ENCODE peak calls at places on chromosomes 12 and 14, in ten cellular contexts. W, N, K, G, I, M, X, H, J and S are unnamed samples. For H3K4me1, the result is how much of the 10 kb centered on the place peaks cover.

GRCh38 chr12:24479131-24479530 is 469.8 kb downstream of the BCAT1 start:
- DNase-seq in X (no peak), N (no peak), J (no peak), I (no peak), W (no peak), H (no peak), K (no peak), M (no peak), G (no peak), S (no peak)

GRCh38 chr12:16523570-16524331 is 82.2 kb downstream of the LMO3 start:
- DNase-seq in N (no peak), I (no peak), M (no peak), K (no peak), X (no peak), W (no peak), J (no peak), G (no peak), H (no peak), S (no peak)

GRCh38 chr12:130846386-130846785 is 7.3 kb upstream of the STX2 start:
- DNase-seq in K (no peak), W (no peak), H (no peak), G (no peak), N (no peak), M (no peak), J (no peak), I (no peak), X (no peak), S (no peak)

GRCh38 chr14:77064535-77065178 is 33.4 kb upstream of the CIPC start:
- DNase-seq in W (no peak), H (no peak), K (no peak), J (no peak), M (no peak), I (no peak), N (no peak), X (no peak), G (no peak), S (no peak)

GRCh38 chr14:77258566-77258965 is 12.4 kb downstream of the NGB start:
- DNase-seq in I (no peak), J (no peak), K (no peak), W (no peak), G (no peak), X (no peak), M (no peak), H (no peak), N (no peak), S (no peak)

GRCh38 chr12:131053567-131053966 is 99.9 kb downstream of the ADGRD1 start:
- DNase-seq in W (no peak), H (no peak), J (peak), G (no peak), M (no peak), X (no peak), I (no peak), K (no peak), N (no peak), S (no peak)

GRCh38 chr14:23219075-23219474 is 18.7 kb upstream of the RNF212B start:
- DNase-seq in G (no peak), W (no peak), I (no peak), J (no peak), M (no peak), N (no peak), X (no peak), K (no peak), H (no peak), S (no peak)

GRCh38 chr14:37167151-37168047 is 5.0 kb downstream of the SLC25A21 start:
- DNase-seq in J (no peak), I (no peak), G (no peak), K (no peak), N (no peak), X (no peak), W (no peak), M (no peak), H (no peak), S (no peak)

GRCh38 chr14:69880051-69880487 is 853 bp downstream of the SMOC1 start:
- DNase-seq in H (no peak), G (no peak), N (no peak), W (no peak), I (no peak), X (no peak), J (no peak), K (no peak), M (no peak), S (no peak)

GRCh38 chr12:45268672-45269406 is 52.9 kb downstream of the ANO6 start:
- DNase-seq in G (no peak), H (peak), I (peak), K (peak), J (peak), W (peak), M (peak), N (no peak), X (no peak), S (peak)

GRCh38 chr12:110349521-110350151 is 53.9 kb downstream of the ANAPC7 start:
- DNase-seq in X (no peak), N (no peak), M (no peak), K (no peak), J (peak), W (no peak), H (no peak), G (no peak), I (no peak), S (no peak)

GRCh38 chr14:94975366-94975765 is 182.0 kb downstream of the DICER1 start:
- DNase-seq in I (no peak), K (no peak), X (no peak), H (peak), M (no peak), W (no peak), J (no peak), N (no peak), G (no peak), S (no peak)

GRCh38 chr12:122811777-122812176 is 23.5 kb upstream of the HIP1R start:
- DNase-seq in X (no peak), H (no peak), K (no peak), M (no peak), J (no peak), W (no peak), N (no peak), G (no peak), I (no peak), S (no peak)

GRCh38 chr12:10941916-10942607 is 3.0 kb upstream of the TAS2R14 start:
- DNase-seq in N (no peak), H (no peak), M (no peak), G (no peak), W (peak), J (no peak), K (no peak), X (no peak), I (peak), S (peak)

GRCh38 chr14:81565441-81566290 is 32.0 kb upstream of the SEL1L start:
- DNase-seq in X (no peak), I (peak), N (no peak), M (no peak), J (no peak), K (no peak), W (peak), G (no peak), H (no peak), S (peak)

GRCh38 chr14:95431199-95432145 is 85.0 kb downstream of the SYNE3 start:
- DNase-seq in K (no peak), G (no peak), W (peak), H (no peak), I (peak), M (no peak), J (peak), N (no peak), X (no peak), S (no peak)

GRCh38 chr12:113244015-113244983 is 23.0 kb downstream of the TPCN1 start:
- DNase-seq in N (no peak), H (peak), M (peak), I (no peak), G (no peak), X (no peak), J (peak), K (peak), W (no peak), S (peak)

GRCh38 chr12:127272864-127273263 is 994.1 kb upstream of the TMEM132C start:
- DNase-seq in K (no peak), W (peak), M (no peak), I (no peak), N (no peak), H (no peak), G (no peak), X (no peak), J (no peak), S (no peak)

GRCh38 chr12:121894633-121895032 is 6.0 kb downstream of the PSMD9 start:
- DNase-seq in J (no peak), G (no peak), X (no peak), M (no peak), I (peak), K (no peak), W (peak), N (no peak), H (no peak), S (no peak)

GRCh38 chr12:90741611-90742010 is 213.4 kb downstream of the CCER1 start:
- DNase-seq in W (no peak), J (no peak), I (no peak), X (no peak), M (no peak), H (no peak), N (no peak), K (no peak), G (no peak), S (no peak)

GRCh38 chr14:50225067-50225973 is 6.1 kb downstream of the SOS2 start:
- DNase-seq in I (no peak), M (no peak), W (peak), X (no peak), K (no peak), H (no peak), N (no peak), J (no peak), G (no peak), S (peak)

GRCh38 chr12:15752780-15753179 is 36.4 kb downstream of the EPS8 start:
- DNase-seq in X (no peak), W (no peak), N (no peak), J (no peak), G (no peak), M (no peak), H (no peak), I (no peak), K (no peak), S (no peak)

GRCh38 chr12:119682635-119683340 is 14.9 kb downstream of the PRKAB1 start:
- DNase-seq in K (no peak), W (peak), G (no peak), M (no peak), H (no peak), N (no peak), X (no peak), I (no peak), J (no peak), S (no peak)

GRCh38 chr12:85253823-85254222 is 26.2 kb upstream of the ALX1 start:
- DNase-seq in I (peak), H (no peak), G (no peak), M (no peak), W (no peak), X (no peak), N (no peak), J (no peak), K (no peak), S (no peak)

GRCh38 chr14:80927385-80927989 is 14.1 kb downstream of the CEP128 start:
- DNase-seq in K (no peak), J (no peak), I (no peak), W (peak), M (no peak), X (no peak), G (no peak), H (no peak), N (no peak), S (no peak)

GRCh38 chr14:55446127-55446736 is 5.8 kb upstream of the TBPL2 start:
- DNase-seq in N (peak), M (no peak), K (peak), X (peak), H (no peak), J (no peak), G (no peak), I (peak), W (peak), S (peak)

GRCh38 chr12:47216150-47216677 is 136.5 kb upstream of the AMIGO2 start:
- DNase-seq in K (peak), H (no peak), G (no peak), I (no peak), N (peak), X (peak), J (no peak), W (no peak), M (peak), S (peak)

GRCh38 chr14:51333901-51334432 is 93.9 kb downstream of the TMX1 start:
- DNase-seq in M (peak), W (no peak), I (no peak), G (no peak), J (no peak), H (peak), N (no peak), K (no peak), X (no peak), S (no peak)

GRCh38 chr12:55935742-55936151 is 4.8 kb downstream of the DGKA start:
- DNase-seq in G (no peak), X (no peak), J (peak), M (peak), H (peak), W (no peak), I (no peak), N (no peak), K (no peak), S (no peak)

GRCh38 chr14:72962829-72963312 is 36.6 kb downstream of the DCAF4 start:
- DNase-seq in I (peak), X (no peak), J (no peak), K (peak), N (no peak), M (no peak), H (no peak), G (no peak), W (no peak), S (no peak)

GRCh38 chr12:108614041-108614440 is 16.2 kb upstream of the TMEM119 start:
- DNase-seq in K (no peak), X (no peak), N (no peak), M (no peak), W (no peak), I (no peak), G (no peak), H (no peak), J (no peak), S (no peak)
- H3K4me1 ChIP-seq in K (under half), X (under half), N (under half), M (under half), W (under half), I (under half), G (under half), H (under half), J (under half), S (under half)

GRCh38 chr12:76444408-76444984 is 96.3 kb upstream of the BBS10 start:
- DNase-seq in N (no peak), G (no peak), H (no peak), X (no peak), K (no peak), I (no peak), W (no peak), J (no peak), M (no peak), S (no peak)
- H3K4me1 ChIP-seq in N (under half), G (under half), H (under half), X (under half), K (under half), I (under half), W (under half), J (under half), M (under half), S (under half)

GRCh38 chr12:6215120-6215807 is 15.1 kb downstream of the CD9 start:
- DNase-seq in N (no peak), J (no peak), I (no peak), G (no peak), M (no peak), K (no peak), H (no peak), X (no peak), W (peak), S (no peak)

GRCh38 chr12:6213969-6214368 is 13.8 kb downstream of the CD9 start:
- DNase-seq in G (no peak), H (no peak), N (no peak), K (no peak), M (no peak), J (no peak), X (no peak), W (no peak), I (no peak), S (no peak)

GRCh38 chr12:6216581-6216980 is 16.4 kb downstream of the CD9 start:
- DNase-seq in G (no peak), N (no peak), I (no peak), X (no peak), W (no peak), H (no peak), K (no peak), M (no peak), J (no peak), S (no peak)

GRCh38 chr12:6215932-6216494 is 15.8 kb downstream of the CD9 start:
- DNase-seq in N (no peak), W (peak), J (peak), K (peak), H (peak), X (no peak), M (no peak), G (no peak), I (peak), S (peak)

GRCh38 chr12:6214633-6215032 is 14.4 kb downstream of the CD9 start:
- DNase-seq in W (no peak), H (no peak), N (no peak), G (no peak), J (no peak), X (no peak), M (no peak), K (no peak), I (no peak), S (no peak)
- H3K4me1 ChIP-seq in W (under half), H (under half), N (under half), G (half or more), J (under half), X (under half), M (half or more), K (half or more), I (half or more), S (under half)

GRCh38 chr14:74551431-74551830 is 57.9 kb downstream of the ISCA2 start:
- DNase-seq in J (peak), K (no peak), G (no peak), N (no peak), X (no peak), M (no peak), W (no peak), H (no peak), I (no peak), S (no peak)
- H3K4me1 ChIP-seq in J (under half), K (under half), G (half or more), N (under half), X (under half), M (under half), W (under half), H (under half), I (under half), S (under half)

DNA sequence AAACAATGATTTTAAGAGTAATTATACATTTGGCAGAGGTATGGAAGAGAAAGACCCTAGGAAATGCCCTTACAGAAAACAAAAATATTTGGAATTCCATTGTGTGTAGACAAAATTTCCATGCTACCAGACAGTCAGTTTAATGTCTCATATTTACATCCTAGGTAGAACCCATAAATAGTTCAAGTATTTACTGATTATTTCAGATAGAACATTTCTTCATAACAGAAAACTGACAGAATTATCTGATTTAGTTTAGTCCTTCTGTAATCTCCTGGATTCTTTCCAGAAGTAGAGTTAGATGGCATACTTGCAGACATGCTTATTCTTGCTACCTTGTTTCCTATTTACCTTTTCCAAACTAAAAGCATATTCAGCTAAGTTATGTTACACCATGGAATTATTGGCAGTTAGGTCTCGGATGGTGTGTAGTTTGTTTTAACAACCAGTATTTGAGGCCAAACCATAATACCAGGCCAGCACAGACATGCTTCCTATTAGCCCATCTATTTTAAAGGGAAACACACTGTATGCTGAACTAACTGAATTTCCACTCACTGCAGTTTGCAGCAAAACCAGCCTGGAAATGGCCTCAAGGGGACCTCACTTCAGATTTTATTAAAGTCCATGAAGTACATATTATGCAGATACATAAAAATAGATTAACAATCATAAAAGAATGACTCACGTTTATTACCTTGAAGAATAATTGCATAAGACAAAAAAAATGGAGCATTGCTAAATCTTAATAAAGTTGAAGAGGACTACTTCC is 126.6 kb upstream of the LRIG3 start:
- DNase-seq in X (no peak), G (no peak), J (no peak), M (no peak), N (no peak), W (peak), I (no peak), H (no peak), K (no peak), S (no peak)
- H3K4me1 ChIP-seq in X (under half), G (under half), J (under half), M (under half), N (under half), W (under half), I (under half), H (under half), K (under half), S (under half)

DNA sequence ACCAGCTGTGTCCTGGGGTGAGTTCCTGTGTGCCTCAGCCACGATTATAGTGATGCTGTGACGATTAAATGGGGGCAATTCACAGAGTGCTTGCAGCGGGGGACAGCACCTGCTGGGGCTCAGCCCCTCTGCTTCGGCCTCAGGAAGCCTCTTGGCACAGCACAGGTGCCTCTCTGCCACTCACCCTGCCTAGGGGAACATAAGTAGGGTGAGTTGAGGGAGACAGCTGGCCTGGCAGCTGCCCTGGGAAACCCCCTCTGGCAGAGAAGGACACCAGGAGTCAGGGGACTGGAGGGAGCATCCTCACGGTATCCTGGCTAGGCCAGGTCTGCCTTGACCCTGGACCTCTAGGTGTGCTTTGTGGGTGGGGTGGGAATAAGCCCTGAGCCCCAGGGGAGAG is 9.4 kb downstream of the KRT80 start:
- DNase-seq in X (no peak), I (no peak), K (no peak), G (no peak), M (no peak), J (no peak), N (no peak), H (no peak), W (no peak), S (no peak)
- H3K4me1 ChIP-seq in X (under half), I (half or more), K (under half), G (half or more), M (half or more), J (under half), N (under half), H (under half), W (half or more), S (under half)

DNA sequence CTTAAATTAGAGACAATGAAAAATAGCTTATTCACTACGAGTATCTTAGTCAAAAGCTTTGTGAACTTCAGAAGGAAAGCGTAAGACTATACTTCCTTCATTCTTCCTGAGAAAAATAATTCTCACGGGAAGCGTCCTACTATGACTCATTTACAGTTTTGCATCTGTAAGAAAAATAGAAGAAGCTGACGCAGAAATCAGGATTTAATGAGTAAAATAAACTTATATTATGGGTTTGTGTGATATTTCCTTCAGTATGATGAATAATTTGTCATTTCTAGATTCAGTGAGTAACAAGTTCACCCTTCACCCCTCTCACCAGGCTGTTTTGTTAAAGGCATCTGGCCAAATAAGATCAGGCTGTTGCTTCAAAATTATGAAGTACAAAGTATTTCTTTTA is 17.8 kb upstream of the PDE3A start:
- DNase-seq in N (no peak), W (no peak), K (no peak), X (no peak), G (no peak), H (no peak), J (no peak), I (peak), M (no peak), S (no peak)
- H3K4me1 ChIP-seq in N (under half), W (under half), K (under half), X (under half), G (under half), H (under half), J (under half), I (under half), M (under half), S (under half)

GRCh38 chr12:64682572-64683277 is 72.4 kb downstream of the RASSF3 start:
- DNase-seq in N (no peak), X (no peak), G (no peak), M (peak), W (no peak), J (no peak), H (no peak), K (peak), I (peak), S (no peak)
- H3K4me1 ChIP-seq in N (half or more), X (half or more), G (half or more), M (half or more), W (under half), J (under half), H (under half), K (under half), I (half or more), S (under half)